ENCODE peak calls at places on chromosomes 1 and 21, in four cellular contexts. R is HFFc6, M is fibroblast of lung, I is left ventricle myocardium inferior. Y is an unnamed sample.

GRCh38 chr1:204438628-204439027 is 27.0 kb upstream of the PPP1R15B start:
- DNase-seq in R (peak; percentile 98), M (peak; percentile 96), I (no peak), Y (no peak)

GRCh38 chr1:47521034-47521871 is 83.4 kb downstream of the FOXD2 start:
- DNase-seq in R (no peak), M (no peak), I (no peak), Y (no peak)

GRCh38 chr1:208476825-208477170 is 232.6 kb upstream of the PLXNA2 start:
- DNase-seq in R (no peak), M (no peak), I (no peak), Y (no peak)

GRCh38 chr1:4778056-4778455 is 123.6 kb downstream of the AJAP1 start:
- DNase-seq in R (no peak), M (no peak), I (no peak), Y (no peak)

GRCh38 chr1:197399691-197400521 is 131.9 kb downstream of the CRB1 start:
- DNase-seq in R (peak; percentile 59), M (peak; percentile 69), I (no peak), Y (peak; percentile 27)

GRCh38 chr1:10889628-10890353 is 93.3 kb upstream of the CASZ1 start:
- DNase-seq in R (no peak), M (no peak), I (no peak), Y (no peak)

GRCh38 chr1:164588388-164589341 is 29.7 kb downstream of the PBX1 start:
- DNase-seq in R (no peak), M (peak; percentile 94), I (peak; percentile 81), Y (no peak)

GRCh38 chr1:57551476-57551875 is 127.6 kb upstream of the DAB1 start:
- DNase-seq in R (no peak), M (no peak), I (no peak), Y (no peak)

GRCh38 chr1:230863449-230863848 is 4.9 kb downstream of the C1orf198 start:
- DNase-seq in R (no peak), M (no peak), I (peak; percentile 42), Y (no peak)

GRCh38 chr1:75514270-75514669 is 96.6 kb downstream of the SLC44A5 start:
- DNase-seq in R (no peak), M (no peak), I (no peak), Y (no peak)

GRCh38 chr1:51693420-51694144 is 76.7 kb downstream of the OSBPL9 start:
- DNase-seq in R (peak; percentile 11), M (peak; percentile 37), I (no peak), Y (no peak)

GRCh38 chr1:205472737-205473565 is 17.1 kb upstream of the BLACAT1 start:
- DNase-seq in R (no peak), M (no peak), I (no peak), Y (no peak)

GRCh38 chr21:23968722-23969647 is 1638.3 kb downstream of the MRPL39 start:
- DNase-seq in R (no peak), M (peak; percentile 29), I (no peak), Y (peak; percentile 32)

DNA sequence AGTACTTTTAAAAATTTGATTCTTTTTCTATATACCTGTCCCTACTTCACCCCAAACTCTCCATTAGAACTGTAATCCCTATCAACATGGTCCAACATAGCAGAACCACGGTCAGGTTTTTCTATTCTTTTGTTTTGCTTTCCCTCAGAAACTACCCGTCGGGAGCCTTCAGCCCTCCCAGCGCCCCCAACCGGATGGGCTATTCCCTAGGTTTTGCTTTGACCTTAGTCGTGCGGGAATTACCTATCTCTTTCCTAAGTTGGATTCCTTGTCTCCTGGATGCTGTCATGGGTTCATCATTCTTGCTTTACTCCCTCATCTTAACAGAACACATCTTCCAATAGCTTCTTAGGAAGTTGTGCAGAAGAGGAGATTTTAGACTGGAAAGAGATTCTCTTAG is 97.5 kb upstream of the LBR start:
- DNase-seq in R (no peak), M (no peak), I (no peak), Y (no peak)
- TF ChIP-seq CTCF in R (no peak), M (no peak), I (no peak), Y (no peak)

GRCh38 chr1:236576004-236576403 is 28.3 kb downstream of the HEATR1 start:
- DNase-seq in R (peak; percentile 54), M (no peak), I (no peak), Y (no peak)

DNA sequence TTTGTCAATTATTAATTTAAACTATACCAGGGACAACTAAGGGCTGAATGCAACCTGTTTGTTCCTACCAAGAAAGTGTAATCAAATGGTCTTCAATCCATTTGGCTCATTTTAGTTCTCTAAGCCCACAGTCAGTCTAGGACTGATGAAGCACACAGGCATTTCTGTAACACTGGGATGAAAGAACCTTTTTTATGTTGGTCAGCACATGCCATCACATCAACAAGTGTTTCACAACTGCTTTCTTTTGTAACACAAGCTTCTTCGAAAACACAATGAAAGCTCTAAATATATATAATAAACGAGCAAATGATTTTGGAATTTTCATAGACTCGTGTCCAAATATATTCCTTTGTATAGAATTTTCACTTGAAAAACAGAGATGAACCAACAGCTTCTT is 28.8 kb downstream of the HEATR1 start:
- DNase-seq in R (peak; percentile 15), M (no peak), I (no peak), Y (no peak)
- TF ChIP-seq CTCF in R (no peak), M (no peak), I (no peak), Y (no peak)

GRCh38 chr1:143698016-143698415 is 273.8 kb downstream of the FAM72C start:
- DNase-seq in R (no peak), M (peak; percentile 3), I (no peak), Y (no peak)
- TF ChIP-seq CTCF in R (peak; percentile 75), M (peak; percentile 43), I (peak; percentile 42), Y (no peak)

GRCh38 chr1:50425376-50426107 is 2.3 kb upstream of the DMRTA2 start:
- DNase-seq in R (peak; percentile 8), M (no peak), I (no peak), Y (peak; percentile 40)
- TF ChIP-seq CTCF in R (peak; percentile 35), M (no peak), I (no peak), Y (no peak)

GRCh38 chr1:192609110-192610079 is 26.6 kb upstream of the RGS13 start:
- DNase-seq in R (no peak), M (no peak), I (peak; percentile 25), Y (peak; percentile 64)
- TF ChIP-seq CTCF in R (no peak), M (no peak), I (no peak), Y (peak; percentile 39)

Y was measured in GM13976.